ENCODE peak calls at places on chromosomes 2 and 18, in five cellular contexts. One of them, this sample, is unnamed.

GRCh38 chr2:28557389-28558119 is 61.7 kb downstream of the PLB1 start:
- DNase-seq in fibroblast of pulmonary artery: peak; percentile 51
- DNase-seq in cerebellar nuclear complex: no peak
- DNase-seq in GM23248: no peak
- DNase-seq in NB4: peak; percentile 50
- DNase-seq in this sample: no peak

GRCh38 chr2:69830045-69830905 is 815 bp downstream of the GMCL1 start:
- DNase-seq in fibroblast of pulmonary artery: peak; percentile 24
- DNase-seq in cerebellar nuclear complex: no peak
- DNase-seq in GM23248: peak; percentile 59
- DNase-seq in NB4: peak; percentile 77
- DNase-seq in this sample: no peak

GRCh38 chr2:173059292-173059691 is 16.4 kb upstream of the MAP3K20 start:
- DNase-seq in fibroblast of pulmonary artery: no peak
- DNase-seq in cerebellar nuclear complex: no peak
- DNase-seq in GM23248: no peak
- DNase-seq in NB4: no peak
- DNase-seq in this sample: no peak

GRCh38 chr18:31268985-31269406 is 49.0 kb upstream of the DSG1 start:
- DNase-seq in fibroblast of pulmonary artery: peak; percentile 29
- DNase-seq in cerebellar nuclear complex: no peak
- DNase-seq in GM23248: no peak
- DNase-seq in NB4: no peak
- DNase-seq in this sample: no peak

GRCh38 chr2:152594792-152595191 is 122.5 kb downstream of the PRPF40A start:
- DNase-seq in fibroblast of pulmonary artery: peak; percentile 42
- DNase-seq in cerebellar nuclear complex: no peak
- DNase-seq in GM23248: peak; percentile 41
- DNase-seq in NB4: no peak
- DNase-seq in this sample: no peak

GRCh38 chr18:76507830-76508381 is 12.9 kb upstream of the ZNF516 start:
- DNase-seq in fibroblast of pulmonary artery: no peak
- DNase-seq in cerebellar nuclear complex: no peak
- DNase-seq in GM23248: no peak
- DNase-seq in NB4: no peak
- DNase-seq in this sample: no peak

GRCh38 chr2:44941551-44942234 is at the start of gene SIX3:
- DNase-seq in fibroblast of pulmonary artery: no peak
- DNase-seq in cerebellar nuclear complex: no peak
- DNase-seq in GM23248: peak; percentile 58
- DNase-seq in NB4: peak; percentile 62
- DNase-seq in this sample: no peak

GRCh38 chr2:26941486-26941885 is 29.0 kb upstream of the MAPRE3 start:
- DNase-seq in fibroblast of pulmonary artery: no peak
- DNase-seq in cerebellar nuclear complex: no peak
- DNase-seq in GM23248: peak; percentile 22
- DNase-seq in NB4: no peak
- DNase-seq in this sample: no peak

GRCh38 chr2:238130696-238131628 is 7.5 kb upstream of the KLHL30 start:
- DNase-seq in fibroblast of pulmonary artery: no peak
- DNase-seq in cerebellar nuclear complex: no peak
- DNase-seq in GM23248: no peak
- DNase-seq in NB4: no peak
- DNase-seq in this sample: no peak

GRCh38 chr2:237201461-237202287 is 116.0 kb downstream of the COPS8 start:
- DNase-seq in fibroblast of pulmonary artery: peak; percentile 67
- DNase-seq in cerebellar nuclear complex: no peak
- DNase-seq in GM23248: peak; percentile 95
- DNase-seq in NB4: peak; percentile 89
- DNase-seq in this sample: no peak

GRCh38 chr2:52880872-52881271 is 886.7 kb upstream of the CHAC2 start:
- DNase-seq in fibroblast of pulmonary artery: no peak
- DNase-seq in cerebellar nuclear complex: no peak
- DNase-seq in GM23248: no peak
- DNase-seq in NB4: no peak
- DNase-seq in this sample: no peak

GRCh38 chr18:74460825-74461224 is 3.7 kb upstream of the DIPK1C start:
- DNase-seq in fibroblast of pulmonary artery: no peak
- DNase-seq in cerebellar nuclear complex: no peak
- DNase-seq in GM23248: no peak
- DNase-seq in NB4: no peak
- DNase-seq in this sample: no peak

GRCh38 chr2:127064642-127065250 is 42.2 kb downstream of the BIN1 start:
- DNase-seq in fibroblast of pulmonary artery: peak; percentile 92
- DNase-seq in cerebellar nuclear complex: no peak
- DNase-seq in GM23248: peak; percentile 99
- DNase-seq in NB4: peak; percentile 99
- DNase-seq in this sample: peak; percentile 88

GRCh38 chr2:109612991-109613921 is 510 bp downstream of the SEPTIN10 start:
- DNase-seq in fibroblast of pulmonary artery: peak; percentile 73
- DNase-seq in cerebellar nuclear complex: no peak
- DNase-seq in GM23248: peak; percentile 81
- DNase-seq in NB4: peak; percentile 71
- DNase-seq in this sample: no peak

GRCh38 chr2:121689356-121689755 is 40.1 kb upstream of the CLASP1 start:
- DNase-seq in fibroblast of pulmonary artery: peak; percentile 60
- DNase-seq in cerebellar nuclear complex: no peak
- DNase-seq in GM23248: peak; percentile 64
- DNase-seq in NB4: peak; percentile 22
- DNase-seq in this sample: no peak

GRCh38 chr2:20990446-20990988 is 53.4 kb downstream of the APOB start:
- DNase-seq in fibroblast of pulmonary artery: no peak
- DNase-seq in cerebellar nuclear complex: no peak
- DNase-seq in GM23248: no peak
- DNase-seq in NB4: no peak
- DNase-seq in this sample: no peak

GRCh38 chr2:100766806-100767205 is 53.1 kb upstream of the NPAS2 start:
- DNase-seq in fibroblast of pulmonary artery: no peak
- DNase-seq in cerebellar nuclear complex: no peak
- DNase-seq in GM23248: peak; percentile 28
- DNase-seq in NB4: no peak
- DNase-seq in this sample: no peak

GRCh38 chr2:10566021-10566420 is 117.9 kb upstream of the ODC1 start:
- DNase-seq in fibroblast of pulmonary artery: no peak
- DNase-seq in cerebellar nuclear complex: no peak
- DNase-seq in GM23248: peak; percentile 41
- DNase-seq in NB4: no peak
- DNase-seq in this sample: no peak

GRCh38 chr2:221085376-221085900 is 486.7 kb downstream of the EPHA4 start:
- DNase-seq in fibroblast of pulmonary artery: no peak
- DNase-seq in cerebellar nuclear complex: no peak
- DNase-seq in GM23248: peak; percentile 19
- DNase-seq in NB4: no peak
- DNase-seq in this sample: no peak

This sample was measured in HS-5.